ENCODE peak calls at places on chromosome 11, in six cellular contexts. One of them, this sample, is unnamed.

GRCh38 chr11:87739766-87740165 is 435.5 kb downstream of the RAB38 start:
- DNase-seq in A549: no peak
- DNase-seq in fibroblast of lung: no peak
- DNase-seq in endodermal cell: no peak
- DNase-seq in brain microvascular endothelial cell: no peak
- DNase-seq in astrocyte: peak; percentile 53
- DNase-seq in this sample: no peak

GRCh38 chr11:63769044-63769718 is 606 bp upstream of the ZFTA start:
- DNase-seq in A549: no peak
- DNase-seq in brain microvascular endothelial cell: no peak
- DNase-seq in astrocyte: no peak
- DNase-seq in endodermal cell: peak; percentile 66
- DNase-seq in fibroblast of lung: no peak
- DNase-seq in this sample: peak; percentile 21

GRCh38 chr11:95229199-95230053 is 1.6 kb downstream of the SESN3 start:
- DNase-seq in A549: no peak
- DNase-seq in fibroblast of lung: peak; percentile 60
- DNase-seq in astrocyte: peak; percentile 25
- DNase-seq in brain microvascular endothelial cell: no peak
- DNase-seq in endodermal cell: no peak
- DNase-seq in this sample: no peak

GRCh38 chr11:17741487-17741886 is 6.9 kb downstream of the KCNC1 start:
- DNase-seq in fibroblast of lung: no peak
- DNase-seq in astrocyte: no peak
- DNase-seq in A549: no peak
- DNase-seq in endodermal cell: no peak
- DNase-seq in brain microvascular endothelial cell: no peak
- DNase-seq in this sample: no peak

GRCh38 chr11:104098555-104098954 is 62.1 kb downstream of the DDI1 start:
- DNase-seq in brain microvascular endothelial cell: no peak
- DNase-seq in endodermal cell: no peak
- DNase-seq in A549: no peak
- DNase-seq in fibroblast of lung: no peak
- DNase-seq in astrocyte: no peak
- DNase-seq in this sample: no peak

GRCh38 chr11:86981777-86982540 is 26.8 kb upstream of the FZD4 start:
- DNase-seq in endodermal cell: no peak
- DNase-seq in fibroblast of lung: no peak
- DNase-seq in A549: no peak
- DNase-seq in brain microvascular endothelial cell: no peak
- DNase-seq in astrocyte: no peak
- DNase-seq in this sample: no peak

GRCh38 chr11:44030276-44030932 is 17.4 kb upstream of the ACCSL start:
- DNase-seq in A549: no peak
- DNase-seq in brain microvascular endothelial cell: peak; percentile 72
- DNase-seq in fibroblast of lung: peak; percentile 50
- DNase-seq in endodermal cell: peak; percentile 73
- DNase-seq in astrocyte: peak; percentile 89
- DNase-seq in this sample: no peak

GRCh38 chr11:80651004-80651403 is 1210.2 kb upstream of the TENM4 start:
- DNase-seq in A549: no peak
- DNase-seq in astrocyte: no peak
- DNase-seq in brain microvascular endothelial cell: no peak
- DNase-seq in fibroblast of lung: no peak
- DNase-seq in endodermal cell: no peak
- DNase-seq in this sample: no peak

GRCh38 chr11:125743681-125744080 is 2.4 kb upstream of the PATE1 start:
- DNase-seq in A549: no peak
- DNase-seq in fibroblast of lung: no peak
- DNase-seq in astrocyte: no peak
- DNase-seq in endodermal cell: no peak
- DNase-seq in brain microvascular endothelial cell: no peak
- DNase-seq in this sample: no peak

GRCh38 chr11:109037856-109038780 is 373.2 kb downstream of the DDX10 start:
- DNase-seq in endodermal cell: no peak
- DNase-seq in fibroblast of lung: peak; percentile 46
- DNase-seq in A549: no peak
- DNase-seq in brain microvascular endothelial cell: peak; percentile 49
- DNase-seq in astrocyte: peak; percentile 91
- DNase-seq in this sample: peak; percentile 22

GRCh38 chr11:117649656-117650055 is 147.4 kb downstream of the DSCAML1 start:
- DNase-seq in astrocyte: no peak
- DNase-seq in brain microvascular endothelial cell: no peak
- DNase-seq in A549: no peak
- DNase-seq in fibroblast of lung: no peak
- DNase-seq in endodermal cell: no peak
- DNase-seq in this sample: no peak

GRCh38 chr11:124302756-124303155 is 11.0 kb downstream of the OR8D1 start:
- DNase-seq in astrocyte: no peak
- DNase-seq in A549: no peak
- DNase-seq in endodermal cell: no peak
- DNase-seq in brain microvascular endothelial cell: no peak
- DNase-seq in fibroblast of lung: no peak
- DNase-seq in this sample: no peak

GRCh38 chr11:100593321-100593720 is 93.8 kb upstream of the ARHGAP42 start:
- DNase-seq in astrocyte: peak; percentile 16
- DNase-seq in fibroblast of lung: peak; percentile 81
- DNase-seq in endodermal cell: no peak
- DNase-seq in A549: no peak
- DNase-seq in brain microvascular endothelial cell: no peak
- DNase-seq in this sample: no peak

GRCh38 chr11:104323841-104324240 is 159.9 kb upstream of the PDGFD start:
- DNase-seq in fibroblast of lung: no peak
- DNase-seq in astrocyte: no peak
- DNase-seq in endodermal cell: no peak
- DNase-seq in brain microvascular endothelial cell: no peak
- DNase-seq in A549: no peak
- DNase-seq in this sample: no peak

GRCh38 chr11:67006029-67006884 is 16.7 kb upstream of the SYT12 start:
- DNase-seq in endodermal cell: peak; percentile 86
- DNase-seq in astrocyte: no peak
- DNase-seq in fibroblast of lung: peak; percentile 31
- DNase-seq in brain microvascular endothelial cell: no peak
- DNase-seq in A549: peak; percentile 92
- DNase-seq in this sample: peak; percentile 69

GRCh38 chr11:61413496-61413895 is 16.3 kb downstream of the CPSF7 start:
- DNase-seq in fibroblast of lung: no peak
- DNase-seq in A549: no peak
- DNase-seq in brain microvascular endothelial cell: no peak
- DNase-seq in astrocyte: no peak
- DNase-seq in endodermal cell: no peak
- DNase-seq in this sample: no peak

GRCh38 chr11:27694992-27695391 is 5.3 kb downstream of the BDNF start:
- DNase-seq in A549: peak; percentile 51
- DNase-seq in brain microvascular endothelial cell: no peak
- DNase-seq in astrocyte: peak; percentile 36
- DNase-seq in endodermal cell: no peak
- DNase-seq in fibroblast of lung: peak; percentile 65
- DNase-seq in this sample: no peak

GRCh38 chr11:128645968-128646367 is 47.9 kb upstream of the FLI1 start:
- DNase-seq in astrocyte: no peak
- DNase-seq in A549: no peak
- DNase-seq in fibroblast of lung: no peak
- DNase-seq in endodermal cell: no peak
- DNase-seq in brain microvascular endothelial cell: no peak
- DNase-seq in this sample: no peak

GRCh38 chr11:128642571-128642970 is 51.3 kb upstream of the FLI1 start:
- DNase-seq in fibroblast of lung: no peak
- DNase-seq in astrocyte: no peak
- DNase-seq in A549: no peak
- DNase-seq in endodermal cell: no peak
- DNase-seq in brain microvascular endothelial cell: no peak
- DNase-seq in this sample: no peak

GRCh38 chr11:128648711-128649110 is 45.2 kb upstream of the FLI1 start:
- DNase-seq in brain microvascular endothelial cell: no peak
- DNase-seq in astrocyte: no peak
- DNase-seq in fibroblast of lung: no peak
- DNase-seq in A549: no peak
- DNase-seq in endodermal cell: no peak
- DNase-seq in this sample: no peak

GRCh38 chr11:128643661-128644060 is 50.2 kb upstream of the FLI1 start:
- DNase-seq in fibroblast of lung: no peak
- DNase-seq in endodermal cell: peak; percentile 73
- DNase-seq in A549: no peak
- DNase-seq in astrocyte: no peak
- DNase-seq in brain microvascular endothelial cell: no peak
- DNase-seq in this sample: no peak
- TF ChIP-seq CTCF in fibroblast of lung: no peak
- TF ChIP-seq CTCF in endodermal cell: peak; percentile 64
- TF ChIP-seq CTCF in A549: no peak
- TF ChIP-seq CTCF in astrocyte: no peak
- TF ChIP-seq CTCF in brain microvascular endothelial cell: peak; percentile 32
- TF ChIP-seq CTCF in this sample: no peak

DNA sequence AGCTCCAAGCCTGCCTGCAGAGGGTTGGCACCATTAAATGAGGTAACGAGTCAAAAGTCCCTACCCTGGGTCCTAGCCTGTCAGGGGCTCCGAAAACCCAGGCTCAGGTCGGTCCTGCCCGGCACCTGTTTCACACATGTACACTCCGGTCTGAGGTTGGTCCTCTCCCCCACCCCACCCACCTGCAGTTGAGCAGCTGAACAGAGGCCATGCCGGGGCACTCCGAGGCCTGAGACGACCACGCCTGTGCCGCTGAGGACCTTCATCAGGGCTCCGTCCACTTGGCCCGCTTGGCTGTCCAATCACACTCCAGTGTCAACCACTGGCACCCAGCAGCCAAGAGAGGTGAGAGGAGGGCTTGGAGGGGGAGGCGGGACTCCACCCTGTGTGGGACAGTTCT is 1.6 kb downstream of the TSSC4 start:
- DNase-seq in astrocyte: no peak
- DNase-seq in brain microvascular endothelial cell: no peak
- DNase-seq in fibroblast of lung: no peak
- DNase-seq in endodermal cell: no peak
- DNase-seq in A549: no peak
- DNase-seq in this sample: no peak
- H3K27ac ChIP-seq in astrocyte: no peak overlapping the region
- H3K27ac ChIP-seq in brain microvascular endothelial cell: no peak overlapping the region
- H3K27ac ChIP-seq in fibroblast of lung: no peak overlapping the region
- H3K27ac ChIP-seq in endodermal cell: no peak overlapping the region
- H3K27ac ChIP-seq in A549: no peak overlapping the region
- H3K27ac ChIP-seq in this sample: peak overlapping the region; percentile 94

DNA sequence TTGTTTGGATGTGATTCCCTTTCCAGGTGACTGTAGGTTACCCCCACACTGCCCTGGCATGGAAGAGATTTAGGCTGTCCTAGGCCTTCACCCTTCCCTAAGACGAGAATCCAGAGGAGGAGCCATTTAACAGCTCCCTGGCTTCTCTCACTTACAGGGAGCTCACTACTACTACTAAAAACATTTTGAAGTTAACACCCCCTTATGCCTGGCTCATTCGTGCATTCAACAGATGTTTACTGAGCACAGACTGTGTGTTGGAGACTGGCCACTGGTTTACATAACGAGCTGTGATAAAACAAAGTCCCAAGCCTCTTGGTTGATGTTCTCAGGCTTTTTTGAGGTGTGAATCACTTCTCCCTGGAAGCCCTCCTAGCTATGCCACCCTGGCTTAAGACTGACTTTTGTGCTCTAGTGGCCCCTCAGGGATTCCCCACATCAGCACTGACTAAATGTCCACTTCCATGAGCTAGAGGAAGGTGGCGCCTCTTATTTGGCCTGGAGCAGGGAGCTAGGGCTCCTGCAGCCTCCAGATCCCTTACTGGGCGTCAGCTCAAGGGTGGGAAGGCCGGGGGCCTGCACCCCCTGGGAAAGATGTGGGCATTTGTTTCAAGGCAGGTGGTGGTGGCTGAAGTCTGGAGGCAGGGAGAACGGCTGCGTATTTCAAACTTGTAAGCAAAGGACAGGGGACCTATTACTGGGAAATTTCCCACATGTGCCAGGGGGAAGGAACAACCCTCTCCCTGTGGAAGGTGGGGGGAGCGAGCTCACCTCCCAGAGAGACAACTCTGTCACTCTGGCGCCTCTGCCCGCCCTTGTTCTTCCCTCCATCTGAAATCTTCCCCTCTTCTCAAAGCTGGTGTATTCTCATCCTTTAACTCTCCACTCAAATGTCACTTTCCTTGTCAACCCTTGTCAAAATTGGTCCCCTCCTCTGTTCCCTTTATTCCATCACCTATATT is 19.4 kb upstream of the MALAT1 start:
- DNase-seq in astrocyte: peak; percentile 89
- DNase-seq in fibroblast of lung: peak; percentile 93
- DNase-seq in A549: peak; percentile 86
- DNase-seq in brain microvascular endothelial cell: peak; percentile 85
- DNase-seq in endodermal cell: peak; percentile 88
- DNase-seq in this sample: no peak
- TF ChIP-seq CTCF in astrocyte: peak; percentile 33
- TF ChIP-seq CTCF in fibroblast of lung: peak; percentile 60
- TF ChIP-seq CTCF in A549: peak; percentile 57
- TF ChIP-seq CTCF in brain microvascular endothelial cell: peak; percentile 72
- TF ChIP-seq CTCF in endodermal cell: peak; percentile 64
- TF ChIP-seq CTCF in this sample: no peak

GRCh38 chr11:55854704-55855103 is 16.2 kb downstream of the OR5D16 start:
- DNase-seq in fibroblast of lung: no peak
- DNase-seq in astrocyte: no peak
- DNase-seq in brain microvascular endothelial cell: no peak
- DNase-seq in endodermal cell: no peak
- DNase-seq in A549: no peak
- DNase-seq in this sample: no peak
- H3K27ac ChIP-seq in fibroblast of lung: no peak overlapping the region
- H3K27ac ChIP-seq in astrocyte: no peak overlapping the region
- H3K27ac ChIP-seq in brain microvascular endothelial cell: no peak overlapping the region
- H3K27ac ChIP-seq in endodermal cell: no peak overlapping the region
- H3K27ac ChIP-seq in A549: no peak overlapping the region
- H3K27ac ChIP-seq in this sample: no peak overlapping the region

GRCh38 chr11:70473186-70473872 is 75.0 kb downstream of the CTTN start:
- DNase-seq in A549: no peak
- DNase-seq in fibroblast of lung: no peak
- DNase-seq in astrocyte: no peak
- DNase-seq in endodermal cell: no peak
- DNase-seq in brain microvascular endothelial cell: no peak
- DNase-seq in this sample: no peak

GRCh38 chr11:70472240-70472639 is 73.9 kb downstream of the CTTN start:
- DNase-seq in endodermal cell: peak; percentile 31
- DNase-seq in astrocyte: no peak
- DNase-seq in brain microvascular endothelial cell: no peak
- DNase-seq in A549: no peak
- DNase-seq in fibroblast of lung: no peak
- DNase-seq in this sample: no peak

GRCh38 chr11:70468256-70469230 is 70.2 kb downstream of the CTTN start:
- DNase-seq in fibroblast of lung: peak; percentile 7
- DNase-seq in endodermal cell: peak; percentile 46
- DNase-seq in astrocyte: no peak
- DNase-seq in A549: no peak
- DNase-seq in brain microvascular endothelial cell: no peak
- DNase-seq in this sample: no peak

GRCh38 chr11:70470127-70470526 is 71.8 kb downstream of the CTTN start:
- DNase-seq in brain microvascular endothelial cell: no peak
- DNase-seq in endodermal cell: peak; percentile 31
- DNase-seq in fibroblast of lung: peak; percentile 71
- DNase-seq in A549: no peak
- DNase-seq in astrocyte: peak; percentile 78
- DNase-seq in this sample: no peak

DNA sequence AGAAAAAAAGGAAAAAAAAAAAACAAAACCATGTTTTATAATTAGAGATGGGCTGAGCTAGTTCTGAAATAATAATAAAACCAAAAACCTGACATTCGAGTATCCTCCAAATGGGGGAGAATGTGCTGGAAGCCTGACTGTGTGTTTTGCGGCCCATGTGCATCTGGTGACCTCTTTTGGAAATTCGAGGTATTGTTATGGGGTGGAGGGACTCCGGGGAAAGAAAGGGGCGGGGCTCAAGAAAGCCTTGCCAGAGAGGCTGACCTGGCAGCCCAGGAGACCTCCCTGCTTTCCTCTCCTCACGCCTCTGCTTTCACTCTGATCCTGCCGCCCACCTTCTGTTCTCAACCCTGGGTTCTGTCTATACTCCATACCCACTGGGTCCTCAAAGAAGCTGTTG is 72.9 kb downstream of the CTTN start:
- DNase-seq in endodermal cell: peak; percentile 87
- DNase-seq in A549: peak; percentile 51
- DNase-seq in astrocyte: no peak
- DNase-seq in fibroblast of lung: peak; percentile 12
- DNase-seq in brain microvascular endothelial cell: peak; percentile 28
- DNase-seq in this sample: peak; percentile 48
- TF ChIP-seq CTCF in endodermal cell: peak; percentile 72
- TF ChIP-seq CTCF in A549: peak; percentile 28
- TF ChIP-seq CTCF in astrocyte: peak; percentile 24
- TF ChIP-seq CTCF in fibroblast of lung: peak; percentile 10
- TF ChIP-seq CTCF in brain microvascular endothelial cell: peak; percentile 56
- TF ChIP-seq CTCF in this sample: peak; percentile 21

This sample was measured in RWPE1.